ENCODE peak calls at places on chromosomes 11 and 22, in eight cellular contexts. One of them, this sample, is unnamed.

GRCh38 chr11:120304526-120304925 is 20.6 kb upstream of the TLCD5 start:
- DNase-seq in NCI-H146: no peak
- DNase-seq in HCT116: peak
- DNase-seq in astrocyte of the cerebellum: no peak
- DNase-seq in NCI-H2029 treated with DMSO at 0.1 percent for 48 hours: no peak
- DNase-seq in GM23338: no peak
- DNase-seq in naive thymus-derived CD8-positive, alpha-beta T cell: no peak
- DNase-seq in AG09309: no peak
- DNase-seq in this sample: no peak

GRCh38 chr22:38016182-38017078 is 32.1 kb upstream of the SOX10 start:
- DNase-seq in NCI-H146: no peak
- DNase-seq in HCT116: no peak
- DNase-seq in astrocyte of the cerebellum: no peak
- DNase-seq in NCI-H2029 treated with DMSO at 0.1 percent for 48 hours: peak
- DNase-seq in GM23338: peak
- DNase-seq in naive thymus-derived CD8-positive, alpha-beta T cell: no peak
- DNase-seq in AG09309: no peak
- DNase-seq in this sample: peak

GRCh38 chr22:37632174-37633081 is 7.0 kb upstream of the SH3BP1 start:
- DNase-seq in NCI-H146: no peak
- DNase-seq in HCT116: no peak
- DNase-seq in astrocyte of the cerebellum: no peak
- DNase-seq in NCI-H2029 treated with DMSO at 0.1 percent for 48 hours: no peak
- DNase-seq in GM23338: no peak
- DNase-seq in naive thymus-derived CD8-positive, alpha-beta T cell: no peak
- DNase-seq in AG09309: no peak
- DNase-seq in this sample: no peak

GRCh38 chr11:85946221-85946620 is 91.0 kb downstream of the CCDC83 start:
- DNase-seq in NCI-H146: no peak
- DNase-seq in HCT116: no peak
- DNase-seq in astrocyte of the cerebellum: no peak
- DNase-seq in NCI-H2029 treated with DMSO at 0.1 percent for 48 hours: no peak
- DNase-seq in GM23338: no peak
- DNase-seq in naive thymus-derived CD8-positive, alpha-beta T cell: no peak
- DNase-seq in AG09309: no peak
- DNase-seq in this sample: no peak

GRCh38 chr22:49400136-49400865 is 427.4 kb downstream of the BRD1 start:
- DNase-seq in NCI-H146: no peak
- DNase-seq in HCT116: no peak
- DNase-seq in astrocyte of the cerebellum: peak
- DNase-seq in NCI-H2029 treated with DMSO at 0.1 percent for 48 hours: no peak
- DNase-seq in GM23338: no peak
- DNase-seq in naive thymus-derived CD8-positive, alpha-beta T cell: no peak
- DNase-seq in AG09309: no peak
- DNase-seq in this sample: no peak

GRCh38 chr11:28833169-28833568 is 725.0 kb downstream of the METTL15 start:
- DNase-seq in NCI-H146: no peak
- DNase-seq in HCT116: no peak
- DNase-seq in astrocyte of the cerebellum: no peak
- DNase-seq in NCI-H2029 treated with DMSO at 0.1 percent for 48 hours: no peak
- DNase-seq in GM23338: no peak
- DNase-seq in naive thymus-derived CD8-positive, alpha-beta T cell: no peak
- DNase-seq in AG09309: no peak
- DNase-seq in this sample: no peak

GRCh38 chr22:44682556-44683168 is 19.3 kb upstream of the PRR5 start:
- DNase-seq in NCI-H146: no peak
- DNase-seq in HCT116: no peak
- DNase-seq in astrocyte of the cerebellum: no peak
- DNase-seq in NCI-H2029 treated with DMSO at 0.1 percent for 48 hours: no peak
- DNase-seq in GM23338: no peak
- DNase-seq in naive thymus-derived CD8-positive, alpha-beta T cell: no peak
- DNase-seq in AG09309: no peak
- DNase-seq in this sample: peak

GRCh38 chr22:46022881-46023512 is 46.0 kb upstream of the WNT7B start:
- DNase-seq in NCI-H146: no peak
- DNase-seq in HCT116: no peak
- DNase-seq in astrocyte of the cerebellum: no peak
- DNase-seq in NCI-H2029 treated with DMSO at 0.1 percent for 48 hours: no peak
- DNase-seq in GM23338: no peak
- DNase-seq in naive thymus-derived CD8-positive, alpha-beta T cell: no peak
- DNase-seq in AG09309: no peak
- DNase-seq in this sample: no peak

GRCh38 chr11:130673698-130674097 is 225.3 kb downstream of the ADAMTS15 start:
- DNase-seq in NCI-H146: no peak
- DNase-seq in HCT116: no peak
- DNase-seq in astrocyte of the cerebellum: no peak
- DNase-seq in NCI-H2029 treated with DMSO at 0.1 percent for 48 hours: no peak
- DNase-seq in GM23338: no peak
- DNase-seq in naive thymus-derived CD8-positive, alpha-beta T cell: no peak
- DNase-seq in AG09309: no peak
- DNase-seq in this sample: no peak

GRCh38 chr11:6199174-6199810 is at the start of gene OR52W1:
- DNase-seq in NCI-H146: no peak
- DNase-seq in HCT116: no peak
- DNase-seq in astrocyte of the cerebellum: no peak
- DNase-seq in NCI-H2029 treated with DMSO at 0.1 percent for 48 hours: no peak
- DNase-seq in GM23338: no peak
- DNase-seq in naive thymus-derived CD8-positive, alpha-beta T cell: no peak
- DNase-seq in AG09309: no peak
- DNase-seq in this sample: no peak

GRCh38 chr22:48371391-48371790 is 1456.3 kb downstream of the BRD1 start:
- DNase-seq in NCI-H146: no peak
- DNase-seq in HCT116: no peak
- DNase-seq in astrocyte of the cerebellum: no peak
- DNase-seq in NCI-H2029 treated with DMSO at 0.1 percent for 48 hours: no peak
- DNase-seq in GM23338: no peak
- DNase-seq in naive thymus-derived CD8-positive, alpha-beta T cell: no peak
- DNase-seq in AG09309: no peak
- DNase-seq in this sample: no peak

GRCh38 chr11:67662806-67663514 is 11.5 kb downstream of the ALDH3B2 start:
- DNase-seq in NCI-H146: no peak
- DNase-seq in HCT116: no peak
- DNase-seq in astrocyte of the cerebellum: no peak
- DNase-seq in NCI-H2029 treated with DMSO at 0.1 percent for 48 hours: no peak
- DNase-seq in GM23338: no peak
- DNase-seq in naive thymus-derived CD8-positive, alpha-beta T cell: no peak
- DNase-seq in AG09309: no peak
- DNase-seq in this sample: no peak

GRCh38 chr11:11505190-11505589 is 116.6 kb downstream of the GALNT18 start:
- DNase-seq in NCI-H146: no peak
- DNase-seq in HCT116: no peak
- DNase-seq in astrocyte of the cerebellum: no peak
- DNase-seq in NCI-H2029 treated with DMSO at 0.1 percent for 48 hours: no peak
- DNase-seq in GM23338: no peak
- DNase-seq in naive thymus-derived CD8-positive, alpha-beta T cell: no peak
- DNase-seq in AG09309: peak
- DNase-seq in this sample: no peak

GRCh38 chr22:23812378-23812777 is 25.6 kb downstream of the SMARCB1 start:
- DNase-seq in NCI-H146: no peak
- DNase-seq in HCT116: no peak
- DNase-seq in astrocyte of the cerebellum: no peak
- DNase-seq in NCI-H2029 treated with DMSO at 0.1 percent for 48 hours: no peak
- DNase-seq in GM23338: no peak
- DNase-seq in naive thymus-derived CD8-positive, alpha-beta T cell: no peak
- DNase-seq in AG09309: no peak
- DNase-seq in this sample: no peak

GRCh38 chr11:122491486-122491885 is 164.0 kb upstream of the UBASH3B start:
- DNase-seq in NCI-H146: no peak
- DNase-seq in HCT116: no peak
- DNase-seq in astrocyte of the cerebellum: no peak
- DNase-seq in NCI-H2029 treated with DMSO at 0.1 percent for 48 hours: no peak
- DNase-seq in GM23338: no peak
- DNase-seq in naive thymus-derived CD8-positive, alpha-beta T cell: no peak
- DNase-seq in AG09309: peak
- DNase-seq in this sample: no peak

GRCh38 chr22:44425356-44425755 is 72.7 kb downstream of the RTL6 start:
- DNase-seq in NCI-H146: no peak
- DNase-seq in HCT116: no peak
- DNase-seq in astrocyte of the cerebellum: no peak
- DNase-seq in NCI-H2029 treated with DMSO at 0.1 percent for 48 hours: no peak
- DNase-seq in GM23338: no peak
- DNase-seq in naive thymus-derived CD8-positive, alpha-beta T cell: no peak
- DNase-seq in AG09309: no peak
- DNase-seq in this sample: no peak

GRCh38 chr11:32809313-32809712 is 14.9 kb upstream of the CCDC73 start:
- DNase-seq in NCI-H146: peak
- DNase-seq in HCT116: peak
- DNase-seq in astrocyte of the cerebellum: peak
- DNase-seq in NCI-H2029 treated with DMSO at 0.1 percent for 48 hours: peak
- DNase-seq in GM23338: peak
- DNase-seq in naive thymus-derived CD8-positive, alpha-beta T cell: peak
- DNase-seq in AG09309: peak
- DNase-seq in this sample: peak

GRCh38 chr11:123386746-123387510 is 43.1 kb upstream of the GRAMD1B start:
- DNase-seq in NCI-H146: no peak
- DNase-seq in HCT116: no peak
- DNase-seq in astrocyte of the cerebellum: no peak
- DNase-seq in NCI-H2029 treated with DMSO at 0.1 percent for 48 hours: peak
- DNase-seq in GM23338: no peak
- DNase-seq in naive thymus-derived CD8-positive, alpha-beta T cell: no peak
- DNase-seq in AG09309: peak
- DNase-seq in this sample: no peak